ENCODE peak calls at places on chromosome 4, in five cellular contexts. E is HCT116, A is PC-9, I is AG04450, W is lung. R is an unnamed sample. For H3K27me3 and H3K9me3, the result is how much of the 10 kb centered on the place peaks cover.

GRCh38 chr4:15024386-15024785 is 22.1 kb downstream of the CPEB2 start:
- DNase-seq in E (no peak), A (no peak), I (no peak), W (no peak), R (no peak)

GRCh38 chr4:72473434-72473900 is 95.6 kb downstream of the ADAMTS3 start:
- DNase-seq in E (no peak), A (no peak), I (no peak), W (no peak), R (no peak)

GRCh38 chr4:16377887-16378286 is 151.6 kb upstream of the TAPT1 start:
- DNase-seq in E (no peak), A (no peak), I (no peak), W (no peak), R (no peak)

GRCh38 chr4:8908206-8908893 is 36.7 kb upstream of the HMX1 start:
- DNase-seq in E (no peak), A (no peak), I (no peak), W (no peak), R (no peak)

GRCh38 chr4:123744664-123745290 is 348.2 kb downstream of the SPRY1 start:
- DNase-seq in E (no peak), A (no peak), I (no peak), W (peak), R (peak)

GRCh38 chr4:182847543-182847942 is 69.6 kb downstream of the DCTD start:
- DNase-seq in E (no peak), A (no peak), I (no peak), W (no peak), R (no peak)

GRCh38 chr4:20356565-20356964 is 104.9 kb downstream of the SLIT2 start:
- DNase-seq in E (no peak), A (no peak), I (no peak), W (no peak), R (no peak)

GRCh38 chr4:112807999-112808398 is 171.1 kb downstream of the LARP7 start:
- DNase-seq in E (no peak), A (no peak), I (no peak), W (no peak), R (no peak)

GRCh38 chr4:83112239-83112638 is 2.3 kb downstream of the PLAC8 start:
- DNase-seq in E (no peak), A (no peak), I (no peak), W (no peak), R (no peak)

GRCh38 chr4:40316333-40316781 is 18.8 kb upstream of the CHRNA9 start:
- DNase-seq in E (no peak), A (peak), I (peak), W (no peak), R (no peak)

GRCh38 chr4:56477192-56477706 is 9.8 kb downstream of the SRP72 start:
- DNase-seq in E (no peak), A (no peak), I (no peak), W (no peak), R (no peak)

GRCh38 chr4:154877110-154877760 is 96.2 kb downstream of the RBM46 start:
- DNase-seq in E (peak), A (peak), I (no peak), W (no peak), R (no peak)

GRCh38 chr4:130608121-130608520 is 1512.2 kb downstream of the C4orf33 start:
- DNase-seq in E (no peak), A (no peak), I (no peak), W (no peak), R (no peak)

DNA sequence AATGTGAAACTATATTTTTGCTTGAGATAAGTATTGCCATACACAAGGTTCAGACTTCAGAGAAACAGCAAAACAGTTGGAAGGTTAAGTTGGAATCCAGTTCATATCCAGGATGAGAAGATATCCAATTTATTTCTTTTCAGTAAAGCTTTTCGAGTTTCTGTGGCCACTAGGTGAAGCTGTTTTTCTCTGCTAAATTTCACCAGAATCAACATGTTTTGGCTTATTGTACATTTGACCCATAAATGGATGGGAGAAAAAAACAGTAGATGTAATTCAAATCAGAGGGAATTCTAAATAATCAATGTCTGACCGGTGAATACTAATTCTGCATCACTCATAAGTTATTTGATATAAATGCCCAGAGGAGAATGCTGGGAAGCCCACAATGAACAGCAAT is 9.1 kb upstream of the METTL14 start:
- DNase-seq in E (no peak), A (no peak), I (no peak), W (no peak), R (no peak)
- TF ChIP-seq CTCF in E (peak), A (no peak), I (peak), W (no peak), R (no peak)

GRCh38 chr4:41882622-41883347 is 52.4 kb upstream of the TMEM33 start:
- DNase-seq in E (no peak), A (peak), I (no peak), W (no peak), R (no peak)
- H3K27me3 ChIP-seq in E (under half), A (under half), I (half or more), W (under half), R (half or more)

GRCh38 chr4:13986533-13986932 is 359.0 kb upstream of the BOD1L1 start:
- DNase-seq in E (no peak), A (no peak), I (no peak), W (no peak), R (no peak)
- H3K9me3 ChIP-seq in E (under half), A (under half), I (under half), W (under half), R (under half)

GRCh38 chr4:153641532-153641931 is 42.5 kb upstream of the TLR2 start:
- DNase-seq in E (no peak), A (no peak), I (no peak), W (no peak), R (no peak)

GRCh38 chr4:153649572-153649991 is 34.5 kb upstream of the TLR2 start:
- DNase-seq in E (peak), A (peak), I (no peak), W (no peak), R (no peak)

GRCh38 chr4:153643406-153644016 is 40.6 kb upstream of the TLR2 start:
- DNase-seq in E (peak), A (no peak), I (no peak), W (no peak), R (no peak)

GRCh38 chr4:153647975-153648374 is 36.1 kb upstream of the TLR2 start:
- DNase-seq in E (no peak), A (no peak), I (no peak), W (no peak), R (no peak)

GRCh38 chr4:153645183-153645582 is 38.9 kb upstream of the TLR2 start:
- DNase-seq in E (no peak), A (no peak), I (no peak), W (no peak), R (no peak)
- TF ChIP-seq CTCF in E (peak), A (peak), I (peak), W (no peak), R (no peak)

GRCh38 chr4:145487626-145488025 is 6.0 kb downstream of the SMAD1 start:
- DNase-seq in E (no peak), A (no peak), I (no peak), W (no peak), R (no peak)
- H3K27me3 ChIP-seq in E (under half), A (under half), I (under half), W (under half), R (under half)

GRCh38 chr4:110630621-110631402 is 7.9 kb upstream of the PITX2 start:
- DNase-seq in E (no peak), A (no peak), I (no peak), W (no peak), R (no peak)
- H3K9me3 ChIP-seq in E (under half), A (under half), I (under half), W (under half), R (under half)

GRCh38 chr4:102759835-102760644 is 728 bp downstream of the MANBA start:
- DNase-seq in E (no peak), A (peak), I (no peak), W (peak), R (no peak)

GRCh38 chr4:102761478-102761790 is 666 bp upstream of the MANBA start:
- DNase-seq in E (no peak), A (no peak), I (no peak), W (no peak), R (no peak)

GRCh38 chr4:102758241-102758871 is 2.4 kb downstream of the MANBA start:
- DNase-seq in E (no peak), A (no peak), I (no peak), W (no peak), R (no peak)

GRCh38 chr4:102761902-102762301 is 1.1 kb upstream of the MANBA start:
- DNase-seq in E (no peak), A (no peak), I (no peak), W (no peak), R (no peak)

DNA sequence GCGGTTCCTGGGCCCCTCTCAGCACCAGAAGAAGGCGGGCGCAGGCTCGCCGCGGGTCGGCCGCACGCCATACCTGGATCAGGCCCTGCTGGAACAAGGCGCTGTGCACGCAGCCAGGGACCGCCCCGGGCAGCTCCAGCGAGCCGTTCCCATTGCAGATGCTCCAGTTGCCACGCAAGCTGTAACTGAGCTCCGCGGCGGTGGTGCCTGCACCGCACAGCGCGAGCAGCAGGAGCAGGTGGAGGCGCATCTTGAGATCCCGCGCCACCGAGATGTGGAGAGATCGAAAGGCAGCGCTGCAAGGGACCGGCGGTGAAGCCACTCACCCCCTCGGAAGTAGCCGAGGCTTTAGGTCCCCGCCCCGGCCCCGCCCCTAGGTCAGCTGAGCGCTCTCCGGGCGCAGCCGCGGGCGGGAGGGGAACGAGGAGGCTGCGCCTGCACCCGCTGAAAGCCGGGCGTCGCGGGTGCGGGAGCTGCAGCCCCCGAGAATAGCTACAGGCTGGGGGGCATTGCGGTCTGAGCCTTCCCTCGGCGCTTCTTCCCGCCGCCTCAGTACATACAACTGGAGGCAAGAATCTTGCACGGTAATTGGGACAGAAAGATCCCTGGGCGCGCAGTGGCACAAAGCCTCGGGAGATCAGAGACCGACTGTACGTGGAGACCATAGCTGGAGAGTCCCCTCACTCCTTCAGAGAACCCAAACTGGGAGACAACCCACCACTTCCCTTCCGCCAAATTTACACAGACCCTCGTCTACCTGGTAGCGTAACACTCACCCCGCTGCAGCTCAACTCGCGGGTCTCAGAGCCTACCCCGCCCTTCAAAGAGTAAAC is at the start of gene MANBA:
- DNase-seq in E (peak), A (peak), I (no peak), W (peak), R (peak)
- TF ChIP-seq CTCF in E (no peak), A (no peak), I (no peak), W (no peak), R (no peak)